ENCODE peak calls at places on chromosomes 16 and 17, in six cellular contexts. O, Y, P, N, K and Z are unnamed samples.

GRCh38 chr17:70270554-70270953 is 101.2 kb downstream of the KCNJ2 start:
- DNase-seq in O (no peak), Y (no peak), P (no peak), N (no peak), K (no peak), Z (no peak)

GRCh38 chr17:34485999-34486398 is 93.4 kb upstream of the TMEM132E start:
- DNase-seq in O (no peak), Y (no peak), P (no peak), N (no peak), K (no peak), Z (no peak)

GRCh38 chr17:21530841-21531240 is 154.7 kb downstream of the KCNJ12 start:
- DNase-seq in O (no peak), Y (no peak), P (no peak), N (no peak), K (no peak), Z (no peak)

GRCh38 chr17:29624586-29624985 is 1.9 kb upstream of the CORO6 start:
- DNase-seq in O (no peak), Y (no peak), P (no peak), N (peak; percentile 41), K (no peak), Z (no peak)

GRCh38 chr16:1991588-1992474 is 2.1 kb downstream of the SYNGR3 start:
- DNase-seq in O (peak; percentile 97), Y (peak; percentile 97), P (peak; percentile 97), N (peak; percentile 84), K (peak; percentile 96), Z (peak; percentile 39)

GRCh38 chr17:30314474-30314873 is 19.4 kb downstream of the TMIGD1 start:
- DNase-seq in O (no peak), Y (no peak), P (no peak), N (no peak), K (no peak), Z (no peak)

GRCh38 chr17:40432864-40433528 is 10.3 kb upstream of the IGFBP4 start:
- DNase-seq in O (peak; percentile 43), Y (no peak), P (peak; percentile 65), N (peak; percentile 69), K (no peak), Z (no peak)

GRCh38 chr17:14197582-14197981 is 39.1 kb downstream of the CDRT15 start:
- DNase-seq in O (peak; percentile 26), Y (no peak), P (no peak), N (no peak), K (no peak), Z (no peak)

GRCh38 chr16:89364603-89365002 is 125.8 kb downstream of the ANKRD11 start:
- DNase-seq in O (no peak), Y (no peak), P (no peak), N (peak; percentile 75), K (no peak), Z (no peak)

GRCh38 chr17:58314706-58315015 is 13.9 kb downstream of the TSPOAP1 start:
- DNase-seq in O (no peak), Y (no peak), P (peak; percentile 35), N (peak; percentile 8), K (no peak), Z (no peak)

GRCh38 chr17:56834380-56835258 is 668 bp downstream of the DGKE start:
- DNase-seq in O (peak; percentile 73), Y (peak; percentile 51), P (peak; percentile 81), N (peak; percentile 74), K (peak; percentile 65), Z (no peak)

GRCh38 chr17:48022906-48023305 is 14.7 kb downstream of the COPZ2 start:
- DNase-seq in O (no peak), Y (no peak), P (no peak), N (peak; percentile 3), K (no peak), Z (no peak)

GRCh38 chr16:86078121-86078600 is 179.2 kb downstream of the IRF8 start:
- DNase-seq in O (peak; percentile 39), Y (no peak), P (peak; percentile 53), N (no peak), K (no peak), Z (no peak)

GRCh38 chr16:57950382-57950781 is 20.5 kb downstream of the CNGB1 start:
- DNase-seq in O (no peak), Y (no peak), P (no peak), N (no peak), K (no peak), Z (no peak)

GRCh38 chr16:55077231-55077630 is 146.6 kb downstream of the IRX5 start:
- DNase-seq in O (no peak), Y (no peak), P (no peak), N (no peak), K (no peak), Z (no peak)

GRCh38 chr17:8726951-8727555 is 17.6 kb downstream of the CCDC42 start:
- DNase-seq in O (no peak), Y (no peak), P (peak; percentile 76), N (peak; percentile 50), K (no peak), Z (no peak)

GRCh38 chr16:12303649-12304048 is 327.1 kb downstream of the SNX29 start:
- DNase-seq in O (no peak), Y (no peak), P (no peak), N (no peak), K (no peak), Z (no peak)

GRCh38 chr16:81625544-81626152 is 153.4 kb upstream of the PLCG2 start:
- DNase-seq in O (peak; percentile 35), Y (peak; percentile 50), P (no peak), N (no peak), K (no peak), Z (no peak)

GRCh38 chr17:29929006-29929543 is 953 bp downstream of the SSH2 start:
- DNase-seq in O (peak; percentile 56), Y (peak; percentile 22), P (no peak), N (peak; percentile 38), K (peak; percentile 70), Z (no peak)

GRCh38 chr17:28480278-28480677 is 6.8 kb downstream of the SLC13A2 start:
- DNase-seq in O (no peak), Y (no peak), P (no peak), N (no peak), K (no peak), Z (no peak)

GRCh38 chr17:44354582-44355309 is 8.9 kb downstream of the FAM171A2 start:
- DNase-seq in O (peak; percentile 69), Y (peak; percentile 17), P (peak; percentile 76), N (no peak), K (peak; percentile 89), Z (no peak)

GRCh38 chr17:50260501-50260911 is 13.8 kb upstream of the TMEM92 start:
- DNase-seq in O (no peak), Y (no peak), P (no peak), N (peak; percentile 37), K (no peak), Z (no peak)

GRCh38 chr16:12553191-12553590 is 250.5 kb downstream of the CPPED1 start:
- DNase-seq in O (no peak), Y (no peak), P (no peak), N (no peak), K (no peak), Z (no peak)

GRCh38 chr17:74759941-74760340 is 11.5 kb downstream of the NHERF1 start:
- DNase-seq in O (no peak), Y (no peak), P (no peak), N (peak; percentile 56), K (peak; percentile 54), Z (no peak)
- TF ChIP-seq POLR2AphosphoS5 in O (no peak), Y (no peak), P (no peak), N (no peak), K (no peak), Z (no peak)

GRCh38 chr17:62631936-62632924 is 4.8 kb downstream of the MRC2 start:
- DNase-seq in O (no peak), Y (no peak), P (no peak), N (peak; percentile 9), K (peak; percentile 40), Z (no peak)

GRCh38 chr17:62629556-62630364 is 2.3 kb downstream of the MRC2 start:
- DNase-seq in O (no peak), Y (no peak), P (no peak), N (peak; percentile 44), K (peak; percentile 56), Z (no peak)

GRCh38 chr17:62630365-62631085 is 3.1 kb downstream of the MRC2 start:
- DNase-seq in O (no peak), Y (no peak), P (no peak), N (peak; percentile 30), K (no peak), Z (no peak)

GRCh38 chr17:62628845-62629555 is 1.5 kb downstream of the MRC2 start:
- DNase-seq in O (no peak), Y (no peak), P (no peak), N (peak; percentile 90), K (peak; percentile 49), Z (no peak)

DNA sequence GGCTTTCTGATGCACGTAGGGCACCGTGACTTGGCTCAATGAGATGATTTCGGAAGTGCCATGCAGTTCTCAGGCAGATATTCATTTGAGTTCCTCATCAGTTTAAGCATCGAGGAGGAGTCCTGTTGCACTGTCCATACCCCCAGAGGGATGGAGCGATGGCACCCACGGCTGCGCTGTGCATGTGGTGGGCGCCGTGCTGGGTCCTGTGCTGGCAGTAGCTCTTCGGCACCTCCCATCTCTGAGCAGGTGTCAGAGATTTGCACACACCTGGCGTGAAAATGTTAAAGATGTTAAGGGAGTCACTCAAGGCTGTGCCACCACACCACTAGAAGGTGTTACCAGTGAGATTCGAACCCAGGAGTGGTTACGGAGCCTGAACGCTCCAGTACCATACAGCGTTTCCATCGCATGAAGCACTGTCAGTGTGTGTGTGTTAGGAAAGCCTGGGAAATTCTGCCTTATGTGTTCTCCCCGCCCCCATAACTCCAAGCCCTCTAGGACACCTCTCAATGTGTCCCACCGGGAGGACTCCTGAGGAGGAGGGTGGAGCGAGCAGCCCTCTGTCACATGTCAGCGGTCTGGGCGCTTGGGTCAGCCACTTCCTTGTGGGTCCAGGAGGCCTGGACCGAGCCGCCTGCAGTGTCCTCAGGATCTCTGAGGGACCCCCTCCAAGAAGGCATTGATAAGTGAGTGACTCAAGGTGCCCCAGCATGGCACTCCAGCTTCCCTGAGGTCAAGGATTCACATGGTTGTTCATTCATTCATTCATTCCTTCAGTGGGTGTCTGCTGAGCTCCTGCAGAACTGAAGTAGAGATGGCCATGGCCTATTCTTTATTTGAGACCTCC is 3.8 kb downstream of the MRC2 start:
- DNase-seq in O (no peak), Y (no peak), P (no peak), N (no peak), K (no peak), Z (no peak)
- H3K27ac ChIP-seq in O (no peak overlapping the region), Y (no peak overlapping the region), P (no peak overlapping the region), N (no peak overlapping the region), K (no peak overlapping the region), Z (no peak overlapping the region)

DNA sequence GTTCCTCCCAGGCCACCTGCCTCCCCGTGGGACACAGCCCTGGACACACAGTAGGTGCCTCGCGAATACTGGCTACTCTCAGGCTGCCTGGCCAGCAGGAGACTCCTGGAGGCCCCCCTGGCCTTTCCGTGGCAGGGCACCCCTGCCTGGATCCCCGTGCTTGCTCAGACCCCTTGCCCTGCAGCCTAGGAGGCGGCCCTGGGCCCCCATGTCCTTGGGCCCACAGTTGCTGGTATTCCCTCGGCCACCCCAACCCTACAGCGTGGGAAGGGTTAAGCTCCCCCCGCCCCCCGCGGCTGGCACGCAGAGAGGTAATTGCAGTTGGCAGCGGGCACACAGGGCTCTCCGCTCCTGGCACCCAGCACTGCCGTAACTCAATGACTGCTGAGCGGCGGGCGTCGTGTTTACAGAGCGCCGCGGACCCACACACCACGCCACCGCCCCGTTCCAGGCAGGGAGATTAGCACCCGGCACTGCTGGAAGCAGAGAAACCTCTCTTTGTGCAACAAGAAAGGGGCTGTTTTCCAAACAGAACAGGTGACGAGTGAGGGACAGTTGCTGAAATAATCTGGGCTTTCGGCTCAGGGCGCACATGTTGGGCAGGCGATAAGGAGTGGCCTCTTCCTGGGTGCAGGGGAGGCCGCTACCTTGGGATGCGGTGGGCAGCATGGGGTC is 32.3 kb downstream of the BAHCC1 start:
- DNase-seq in O (peak; percentile 67), Y (no peak), P (no peak), N (peak; percentile 73), K (no peak), Z (no peak)
- TF ChIP-seq POLR2AphosphoS5 in O (no peak), Y (no peak), P (no peak), N (no peak), K (no peak), Z (no peak)

GRCh38 chr17:1773755-1774181 is 11.9 kb downstream of the SERPINF1 start:
- DNase-seq in O (no peak), Y (peak; percentile 33), P (no peak), N (no peak), K (no peak), Z (no peak)
- H3K27ac ChIP-seq in O (peak overlapping the region; percentile 61), Y (peak overlapping the region; percentile 3), P (peak overlapping the region; percentile 71), N (no peak overlapping the region), K (no peak overlapping the region), Z (no peak overlapping the region)